ENCODE peak calls at places on chromosomes 11 and 22, in ten cellular contexts. T is psoas muscle, F is PC-9, G is neural crest cell, R is upper lobe of right lung, Y is kidney epithelial cell, U is D721Med, P is AG04450, W is Panc1, S is cardiac fibroblast. H is an unnamed sample.

GRCh38 chr11:12540075-12540685 is 134.0 kb upstream of the TEAD1 start:
- DNase-seq in Y (no peak), G (no peak), T (no peak), P (no peak), F (no peak), U (no peak), W (no peak), S (peak), R (no peak), H (no peak)

GRCh38 chr11:113971506-113972195 is 3.3 kb upstream of the HTR3A start:
- DNase-seq in T (no peak), F (no peak), U (no peak), S (no peak), R (no peak), G (no peak), W (no peak), Y (no peak), P (no peak), H (no peak)

GRCh38 chr11:64088159-64089026 is 52.7 kb downstream of the FLRT1 start:
- DNase-seq in P (no peak), U (peak), G (no peak), S (no peak), T (no peak), F (no peak), W (no peak), Y (no peak), R (no peak), H (no peak)

GRCh38 chr11:61793084-61793828 is 545 bp downstream of the FEN1 start:
- DNase-seq in W (no peak), P (no peak), F (no peak), S (no peak), Y (no peak), G (no peak), R (peak), U (no peak), T (peak), H (no peak)

GRCh38 chr11:26842883-26843282 is 121.0 kb upstream of the SLC5A12 start:
- DNase-seq in F (no peak), S (no peak), T (no peak), P (no peak), R (no peak), Y (no peak), U (no peak), G (no peak), W (no peak), H (no peak)

GRCh38 chr22:43127166-43127908 is 15.9 kb downstream of the MCAT start:
- DNase-seq in P (no peak), F (peak), Y (no peak), W (no peak), S (no peak), U (no peak), G (no peak), R (no peak), T (no peak), H (no peak)

GRCh38 chr22:22022255-22022840 is 39.8 kb upstream of the TOP3B start:
- DNase-seq in Y (no peak), R (no peak), G (no peak), S (no peak), P (no peak), U (no peak), T (no peak), W (no peak), F (no peak), H (no peak)

GRCh38 chr11:79362358-79362757 is 78.5 kb downstream of the TENM4 start:
- DNase-seq in Y (no peak), U (no peak), P (no peak), S (no peak), G (no peak), T (no peak), W (no peak), F (no peak), R (no peak), H (no peak)

GRCh38 chr11:46183819-46184218 is 62.6 kb upstream of the PHF21A start:
- DNase-seq in R (no peak), G (no peak), U (no peak), P (peak), F (peak), W (no peak), T (no peak), S (no peak), Y (no peak), H (no peak)

GRCh38 chr11:33344611-33345010 is 87.4 kb downstream of the HIPK3 start:
- DNase-seq in F (no peak), Y (no peak), S (peak), P (no peak), T (no peak), G (no peak), R (no peak), W (no peak), U (no peak), H (no peak)

GRCh38 chr11:86637976-86638375 is 34.4 kb downstream of the ME3 start:
- DNase-seq in P (no peak), S (no peak), U (no peak), G (no peak), F (no peak), Y (no peak), R (no peak), W (no peak), T (no peak), H (no peak)

GRCh38 chr11:62295504-62295903 is 3.4 kb downstream of the SCGB1D4 start:
- DNase-seq in W (no peak), F (peak), S (peak), T (no peak), U (no peak), Y (peak), G (peak), P (no peak), R (no peak), H (no peak)

GRCh38 chr11:96778272-96778671 is 388.5 kb downstream of the JRKL start:
- DNase-seq in G (no peak), W (no peak), S (no peak), F (no peak), U (no peak), P (no peak), Y (no peak), T (no peak), R (no peak), H (no peak)

GRCh38 chr11:69443138-69443967 is 38.1 kb upstream of the LINC01488 start:
- DNase-seq in S (peak), Y (no peak), F (peak), P (peak), U (no peak), T (peak), W (no peak), G (peak), R (peak), H (peak)

GRCh38 chr11:11894486-11894885 is 52.7 kb downstream of the USP47 start:
- DNase-seq in U (no peak), P (no peak), Y (no peak), R (no peak), F (no peak), G (no peak), W (no peak), S (no peak), T (no peak), H (no peak)

GRCh38 chr22:19178065-19178658 is 374 bp downstream of the SLC25A1 start:
- DNase-seq in F (peak), P (no peak), R (peak), T (peak), G (peak), W (no peak), U (no peak), S (no peak), Y (no peak), H (peak)

GRCh38 chr11:132062031-132062430 is 691.6 kb downstream of the NTM start:
- DNase-seq in R (no peak), Y (no peak), G (no peak), S (no peak), U (no peak), W (no peak), T (no peak), F (no peak), P (no peak), H (no peak)

GRCh38 chr11:59802639-59803176 is 7.9 kb downstream of the MRPL16 start:
- DNase-seq in P (no peak), W (peak), G (peak), F (peak), S (peak), Y (no peak), T (no peak), U (no peak), R (no peak), H (peak)

GRCh38 chr11:9170450-9170849 is 79.1 kb upstream of the SCUBE2 start:
- DNase-seq in G (no peak), R (no peak), S (peak), W (no peak), F (no peak), P (peak), T (no peak), Y (no peak), U (no peak), H (no peak)

GRCh38 chr11:1254086-1254648 is 31.3 kb downstream of the MUC5B start:
- DNase-seq in Y (no peak), F (no peak), G (no peak), T (no peak), W (no peak), P (no peak), R (no peak), U (no peak), S (no peak), H (no peak)

GRCh38 chr11:986270-986951 is 50.1 kb downstream of the MUC6 start:
- DNase-seq in Y (no peak), U (no peak), P (no peak), R (peak), W (no peak), F (peak), T (no peak), S (no peak), G (no peak), H (no peak)

GRCh38 chr11:132248585-132248984 is 878.2 kb downstream of the NTM start:
- DNase-seq in S (no peak), U (no peak), T (no peak), F (no peak), G (no peak), R (no peak), P (no peak), W (no peak), Y (no peak), H (no peak)

GRCh38 chr11:14542384-14542783 is 22.2 kb upstream of the PSMA1 start:
- DNase-seq in W (no peak), G (no peak), R (no peak), F (no peak), U (no peak), Y (no peak), T (no peak), S (no peak), P (no peak), H (no peak)

GRCh38 chr11:28793282-28793738 is 685.1 kb downstream of the METTL15 start:
- DNase-seq in U (no peak), S (no peak), F (no peak), R (no peak), T (no peak), Y (no peak), W (no peak), G (no peak), P (no peak), H (no peak)

GRCh38 chr22:47110817-47111443 is 348.5 kb downstream of the TBC1D22A start:
- DNase-seq in W (no peak), F (no peak), S (peak), U (no peak), Y (no peak), P (no peak), T (no peak), G (no peak), R (peak), H (no peak)

GRCh38 chr11:40841231-40841630 is 618.2 kb downstream of the LRRC4C start:
- DNase-seq in S (no peak), R (no peak), G (no peak), F (no peak), T (no peak), U (no peak), P (no peak), W (no peak), Y (no peak), H (no peak)

GRCh38 chr11:45267660-45268340 is 18.3 kb downstream of the SYT13 start:
- DNase-seq in F (no peak), W (no peak), G (no peak), T (no peak), Y (no peak), S (no peak), R (no peak), P (no peak), U (no peak), H (no peak)

GRCh38 chr22:19290400-19291217 is 910 bp downstream of the CLTCL1 start:
- DNase-seq in Y (no peak), S (no peak), F (no peak), P (no peak), T (peak), R (no peak), G (no peak), W (no peak), U (no peak), H (no peak)

GRCh38 chr11:74633406-74634393 is 41.3 kb downstream of the POLD3 start:
- DNase-seq in S (no peak), G (no peak), R (no peak), T (no peak), W (no peak), P (no peak), U (no peak), F (no peak), Y (no peak), H (no peak)

GRCh38 chr22:20526628-20527355 is 19.4 kb downstream of the MED15 start:
- DNase-seq in F (no peak), W (no peak), T (no peak), R (no peak), Y (no peak), U (no peak), G (no peak), P (no peak), S (peak), H (no peak)

GRCh38 chr11:122085264-122085663 is 30.8 kb downstream of the BLID start:
- DNase-seq in R (no peak), S (peak), Y (peak), P (peak), T (no peak), W (no peak), U (no peak), F (no peak), G (no peak), H (no peak)

GRCh38 chr11:117823941-117824420 is 563 bp downstream of the FXYD2 start:
- DNase-seq in T (peak), U (no peak), P (no peak), R (peak), W (no peak), F (no peak), Y (no peak), G (no peak), S (peak), H (no peak)

GRCh38 chr11:107043242-107043991 is 25.1 kb upstream of the GUCY1A2 start:
- DNase-seq in W (no peak), P (peak), G (no peak), R (no peak), F (no peak), S (peak), U (no peak), T (no peak), Y (peak), H (peak)

GRCh38 chr11:12411806-12412727 is 34.7 kb downstream of the PARVA start:
- DNase-seq in R (no peak), G (peak), Y (peak), U (peak), W (no peak), T (peak), P (peak), S (peak), F (peak), H (peak)

GRCh38 chr22:37206841-37207821 is 5.1 kb downstream of the SSTR3 start:
- DNase-seq in F (no peak), U (no peak), S (no peak), R (peak), P (no peak), G (no peak), Y (no peak), W (no peak), T (peak), H (no peak)
- TF ChIP-seq CTCF in F (no peak), U (no peak), S (no peak), R (no peak), P (no peak), G (no peak), Y (no peak), W (no peak), T (no peak), H (no peak)

DNA sequence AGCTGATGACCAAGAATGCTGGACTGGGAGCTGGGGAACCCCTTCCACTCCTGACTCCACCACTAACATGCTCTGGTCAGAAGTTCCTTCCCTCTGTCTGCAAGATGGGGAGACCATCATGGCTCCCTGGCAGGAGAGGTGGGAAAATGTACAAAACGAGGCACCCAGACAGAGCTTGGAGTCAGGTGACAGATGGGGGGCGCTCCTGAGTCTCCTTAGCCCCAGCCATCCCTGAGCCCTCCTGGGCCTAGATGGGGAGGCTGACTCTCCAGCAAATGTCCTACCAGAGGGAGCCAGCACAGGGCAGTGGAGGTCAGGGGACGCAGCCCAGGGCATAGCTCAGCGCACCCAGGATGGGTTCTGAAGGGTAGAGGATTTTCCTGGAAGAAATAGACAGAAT is 20.0 kb downstream of the KCNJ4 start:
- DNase-seq in W (no peak), T (no peak), G (no peak), U (no peak), P (no peak), S (no peak), Y (no peak), F (no peak), R (no peak), H (no peak)
- TF ChIP-seq CTCF in W (no peak), T (no peak), G (no peak), U (no peak), P (no peak), S (no peak), Y (no peak), F (no peak), R (no peak), H (no peak)

DNA sequence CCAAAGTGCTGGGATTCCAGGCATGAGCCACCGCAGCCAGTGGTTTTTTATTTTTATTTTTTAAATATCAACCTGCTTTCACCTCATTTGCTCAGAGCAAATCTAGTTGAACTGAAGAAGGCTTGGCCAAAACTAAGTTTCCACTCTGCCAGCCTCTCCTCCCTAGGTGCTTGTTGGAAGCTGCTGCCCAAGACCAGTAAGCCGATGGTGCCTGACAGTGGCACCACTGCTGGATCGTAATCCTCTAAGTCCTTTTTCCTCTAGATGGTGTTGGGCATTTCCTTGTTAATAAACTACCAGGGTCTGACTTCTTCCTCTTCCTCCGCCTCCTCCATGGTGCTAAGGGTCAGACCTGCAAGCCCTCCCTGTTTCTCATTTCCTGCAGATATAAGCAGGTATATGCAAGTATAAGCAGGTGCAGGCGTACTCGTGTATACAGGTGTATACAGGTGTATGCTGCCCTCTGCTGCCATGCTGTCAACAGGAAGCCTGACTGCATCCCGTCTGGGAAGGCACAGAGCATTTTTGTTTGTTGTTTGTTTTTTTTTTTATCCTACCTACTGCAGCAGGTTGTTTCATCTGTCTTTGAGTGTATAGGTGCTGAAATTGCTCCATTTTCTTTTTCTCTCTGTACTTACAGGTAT is 1.6 kb downstream of the NADSYN1 start:
- DNase-seq in W (no peak), P (no peak), T (peak), S (no peak), F (peak), U (no peak), Y (no peak), R (no peak), G (no peak), H (no peak)
- TF ChIP-seq CTCF in W (no peak), P (no peak), T (no peak), S (no peak), F (peak), U (no peak), Y (peak), R (no peak), G (no peak), H (no peak)

DNA sequence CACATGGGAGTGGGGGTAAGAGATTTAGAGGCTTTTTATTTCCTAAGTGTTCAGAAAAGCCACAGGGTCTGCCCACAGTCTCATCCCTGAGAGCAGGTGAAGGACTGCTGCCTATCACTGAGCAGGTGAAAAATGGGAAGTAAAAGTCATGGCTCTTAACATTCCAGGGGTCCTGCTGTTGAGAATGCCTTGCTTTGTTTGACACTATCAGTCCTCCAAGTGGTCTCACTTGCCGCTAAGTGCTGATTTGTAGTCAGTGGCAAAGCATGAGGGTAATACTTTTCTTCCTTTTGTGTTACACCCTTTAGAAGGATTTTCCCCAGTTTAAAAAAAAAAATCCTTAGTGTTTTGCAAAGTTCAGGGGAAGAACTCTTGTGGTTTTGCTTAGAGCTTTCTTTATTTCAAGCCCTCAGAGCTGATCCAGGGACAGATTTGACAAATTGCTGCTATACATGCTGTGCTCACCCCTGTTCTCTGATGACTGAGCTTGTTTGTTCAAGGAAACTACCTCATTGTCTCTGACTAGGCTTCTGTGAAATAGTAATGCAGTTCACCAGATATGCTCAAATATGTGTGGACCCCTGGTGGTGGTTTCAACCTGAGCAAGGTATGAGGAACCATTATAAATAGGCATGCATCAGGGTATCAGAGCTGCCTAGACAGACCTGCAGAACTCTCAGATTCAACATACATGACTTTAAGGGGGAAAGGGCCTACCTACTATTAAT is 141.0 kb downstream of the ARHGAP42 start:
- DNase-seq in G (no peak), U (no peak), R (no peak), P (peak), T (no peak), W (no peak), Y (peak), S (peak), F (peak), H (no peak)
- TF ChIP-seq CTCF in G (peak), U (no peak), R (no peak), P (peak), T (no peak), W (peak), Y (peak), S (peak), F (peak), H (no peak)

GRCh38 chr11:10514210-10514609 is 26.8 kb downstream of the RNF141 start:
- DNase-seq in G (no peak), T (no peak), R (no peak), Y (no peak), W (no peak), F (no peak), P (no peak), U (no peak), S (peak), H (no peak)
- TF ChIP-seq CTCF in G (peak), T (peak), R (peak), Y (no peak), W (peak), F (peak), P (peak), U (peak), S (peak), H (no peak)

H was measured in GM10248.